ENCODE peak calls at places on chromosomes 2 and 18, in nine cellular contexts. X is GM23338; G is fibroblast of lung; L is GM03348; D is CD4-positive, CD25-positive, alpha-beta regulatory T cell; M is Right ventricle myocardium inferior; H is endothelial cell; P is NCI-H1092 treated with DMSO at 0.1 percent for 48 hours; U is NCI-H2171. J is an unnamed sample.

GRCh38 chr2:12177052-12177994 is 430.9 kb downstream of the LPIN1 start:
- DNase-seq in G (peak), L (peak), X (no peak), U (no peak), M (no peak), D (no peak), H (no peak), P (no peak), J (peak)

GRCh38 chr2:241951920-241952319 is 82.4 kb downstream of the RTP5 start:
- DNase-seq in D (no peak), M (no peak), L (no peak), G (no peak), X (no peak), P (no peak), H (no peak), U (no peak), J (no peak)

GRCh38 chr2:96773922-96774321 is 13.2 kb downstream of the CNNM4 start:
- DNase-seq in H (no peak), X (peak), L (no peak), U (peak), M (peak), D (peak), P (no peak), G (no peak), J (no peak)

GRCh38 chr2:150133623-150134022 is 353.8 kb downstream of the RND3 start:
- DNase-seq in G (peak), L (peak), U (no peak), P (no peak), H (no peak), D (no peak), X (no peak), M (no peak), J (no peak)

GRCh38 chr2:147045113-147045512 is 799.7 kb upstream of the ACVR2A start:
- DNase-seq in H (peak), U (no peak), X (peak), P (peak), G (peak), M (no peak), D (peak), L (peak), J (peak)

GRCh38 chr18:37393945-37394609 is 171.5 kb downstream of the CELF4 start:
- DNase-seq in D (no peak), X (peak), M (peak), U (peak), P (peak), L (peak), G (peak), H (peak), J (peak)

GRCh38 chr2:100107911-100108647 is 34.3 kb downstream of the AFF3 start:
- DNase-seq in M (no peak), P (no peak), X (peak), D (no peak), L (no peak), G (no peak), U (peak), H (no peak), J (peak)

GRCh38 chr2:207129821-207130220 is 35.9 kb downstream of the KLF7 start:
- DNase-seq in G (no peak), H (no peak), U (peak), P (no peak), X (no peak), D (no peak), M (no peak), L (no peak), J (no peak)

GRCh38 chr2:165911231-165911630 is 42.3 kb downstream of the TTC21B start:
- DNase-seq in P (no peak), L (peak), M (no peak), X (no peak), U (no peak), G (peak), D (no peak), H (no peak), J (no peak)

J was measured in NCI-H446 treated with DMSO at 0.1 percent for 48 hours.